ENCODE peak calls at places on chromosomes 7 and 10, in ten cellular contexts. H, N, I, G, P, F, T, Y, K and E are unnamed samples.

GRCh38 chr10:116733566-116733965 is 8.8 kb downstream of the HSPA12A start:
- DNase-seq in G (no peak), P (no peak), I (no peak), F (no peak), K (no peak), N (no peak), H (peak; percentile 71), Y (no peak), T (no peak), E (no peak)

GRCh38 chr10:130807721-130808120 is 503.8 kb downstream of the TCERG1L start:
- DNase-seq in N (no peak), P (no peak), H (no peak), Y (no peak), T (no peak), G (no peak), K (no peak), I (no peak), F (peak; percentile 48), E (no peak)

GRCh38 chr7:104772405-104772821 is 241.6 kb upstream of the KMT2E start:
- DNase-seq in N (no peak), I (no peak), H (no peak), K (no peak), T (no peak), G (no peak), Y (peak; percentile 61), F (no peak), P (no peak), E (no peak)

GRCh38 chr7:129421717-129422250 is 12.4 kb upstream of the STRIP2 start:
- DNase-seq in N (no peak), T (no peak), Y (no peak), H (no peak), P (no peak), K (no peak), I (no peak), G (no peak), F (no peak), E (no peak)

GRCh38 chr10:43417950-43418768 is 9.2 kb upstream of the HNRNPF start:
- DNase-seq in T (peak; percentile 42), P (no peak), Y (no peak), I (no peak), G (peak; percentile 67), N (peak; percentile 31), K (no peak), F (no peak), H (no peak), E (no peak)

GRCh38 chr10:33421789-33422188 is 87.3 kb upstream of the NRP1 start:
- DNase-seq in Y (no peak), H (peak; percentile 95), F (no peak), T (no peak), G (no peak), P (peak; percentile 38), K (no peak), N (no peak), I (no peak), E (no peak)

GRCh38 chr7:116216956-116217570 is 6.7 kb downstream of the TES start:
- DNase-seq in P (no peak), Y (no peak), F (no peak), T (no peak), N (no peak), I (no peak), G (no peak), K (no peak), H (no peak), E (no peak)

GRCh38 chr7:6160191-6160623 is 112.2 kb downstream of the CYTH3 start:
- DNase-seq in G (no peak), T (no peak), N (no peak), K (peak; percentile 70), F (peak; percentile 89), Y (peak; percentile 20), H (peak; percentile 86), I (peak; percentile 69), P (peak; percentile 59), E (peak; percentile 65)

GRCh38 chr7:23622469-23622868 is 25.3 kb downstream of the CCDC126 start:
- DNase-seq in I (no peak), Y (no peak), P (peak; percentile 7), K (no peak), T (no peak), N (no peak), H (peak; percentile 4), G (no peak), F (no peak), E (peak; percentile 31)

GRCh38 chr7:23633417-23633816 is 36.2 kb downstream of the CCDC126 start:
- DNase-seq in Y (no peak), K (no peak), F (no peak), N (no peak), H (no peak), G (no peak), I (no peak), T (no peak), P (no peak), E (no peak)

GRCh38 chr7:23628370-23628769 is 31.2 kb downstream of the CCDC126 start:
- DNase-seq in G (no peak), F (no peak), K (no peak), N (no peak), Y (no peak), I (no peak), P (no peak), H (no peak), T (no peak), E (no peak)
- H3K4me3 ChIP-seq in G (no peak overlapping the region), F (no peak overlapping the region), K (no peak overlapping the region), N (no peak overlapping the region), Y (no peak overlapping the region), I (no peak overlapping the region), P (no peak overlapping the region), H (no peak overlapping the region), T (no peak overlapping the region), E (no peak overlapping the region)

GRCh38 chr7:27112960-27113949 is 10.8 kb upstream of the HOXA2 start:
- DNase-seq in Y (no peak), P (no peak), K (no peak), H (no peak), T (no peak), G (no peak), N (no peak), F (no peak), I (peak; percentile 37), E (peak; percentile 83)
- H3K4me3 ChIP-seq in Y (peak overlapping the region; percentile 9), P (peak overlapping the region; percentile 54), K (peak overlapping the region; percentile 31), H (peak overlapping the region; percentile 20), T (no peak overlapping the region), G (no peak overlapping the region), N (no peak overlapping the region), F (no peak overlapping the region), I (peak overlapping the region; percentile 20), E (peak overlapping the region; percentile 53)

DNA sequence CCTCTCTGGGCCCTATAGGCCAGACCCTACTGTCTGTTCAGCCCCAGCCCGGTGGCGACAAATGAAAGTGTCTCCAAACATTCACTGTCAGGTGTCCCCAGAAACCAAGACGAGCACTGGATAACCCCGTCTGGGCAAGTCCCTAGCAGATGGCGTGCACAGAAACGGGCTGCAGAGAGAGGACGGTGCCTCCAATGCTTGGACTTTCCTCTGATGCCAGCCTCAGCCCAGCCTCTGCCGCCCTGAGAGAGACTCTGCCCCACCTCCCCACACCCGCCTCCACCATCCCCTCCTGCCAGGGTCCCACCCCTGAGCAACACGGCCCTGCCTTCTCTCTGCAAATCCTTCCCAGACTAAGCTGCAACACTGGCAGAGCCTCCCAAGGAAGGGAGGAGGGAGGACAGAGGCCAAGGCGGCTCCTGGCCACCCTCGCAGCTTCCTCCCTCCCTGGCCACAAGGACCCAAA is 7.4 kb upstream of the LFNG start:
- DNase-seq in N (no peak), H (peak; percentile 35), P (no peak), T (no peak), F (no peak), I (no peak), G (no peak), K (no peak), Y (no peak), E (no peak)
- H3K4me3 ChIP-seq in N (peak overlapping the region; percentile 63), H (no peak overlapping the region), P (no peak overlapping the region), T (peak overlapping the region; percentile 48), F (no peak overlapping the region), I (no peak overlapping the region), G (peak overlapping the region; percentile 66), K (no peak overlapping the region), Y (no peak overlapping the region), E (no peak overlapping the region)

DNA sequence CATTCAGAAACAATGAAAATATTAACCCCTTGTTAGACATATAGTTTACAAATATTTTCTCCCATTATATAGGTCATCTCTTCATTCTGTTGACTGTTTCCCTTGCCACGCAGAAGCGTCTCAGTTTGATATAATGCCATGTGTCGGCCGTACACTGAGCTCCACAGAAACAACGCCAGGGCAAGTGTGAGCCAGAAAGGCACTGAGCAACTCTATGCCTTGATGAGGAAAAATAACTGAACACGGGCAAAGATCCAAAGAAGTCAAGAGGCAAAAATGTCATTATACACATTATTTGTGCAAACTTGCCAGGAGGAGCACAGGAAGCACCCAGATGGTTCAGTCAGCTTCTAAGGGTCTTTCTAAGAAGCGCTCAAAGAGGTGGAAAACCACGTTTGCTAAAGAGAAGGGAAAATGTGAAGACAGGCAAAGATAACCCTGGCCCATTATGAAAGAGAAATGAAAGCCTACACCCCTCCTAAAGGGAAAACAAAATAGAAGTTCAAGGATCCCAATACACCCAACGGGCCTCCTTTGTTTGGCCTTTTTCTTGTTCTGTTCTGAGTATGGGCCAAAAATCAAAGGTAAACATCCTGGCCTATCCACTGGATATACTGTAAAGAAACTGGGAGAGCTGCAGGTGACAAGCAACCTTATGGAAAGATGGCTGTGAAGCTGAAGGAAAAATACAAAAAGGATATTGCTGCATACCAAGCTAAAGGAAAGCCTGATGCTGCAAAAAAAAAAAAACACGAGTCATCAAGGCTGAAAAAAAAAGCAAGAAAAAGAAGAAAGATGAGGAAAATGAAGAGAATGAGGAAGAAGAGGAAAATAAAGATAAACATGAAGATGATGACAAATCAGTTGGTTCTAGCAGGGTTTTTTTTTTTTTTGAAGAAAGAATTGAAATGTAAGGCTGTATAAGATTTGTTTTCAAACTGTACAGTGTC is 15.5 kb downstream of the ARHGAP12 start:
- DNase-seq in N (no peak), Y (no peak), T (no peak), H (peak; percentile 63), K (no peak), P (no peak), F (no peak), I (no peak), G (no peak), E (no peak)
- H3K4me3 ChIP-seq in N (no peak overlapping the region), Y (no peak overlapping the region), T (no peak overlapping the region), H (peak overlapping the region; percentile 15), K (no peak overlapping the region), P (peak overlapping the region; percentile 6), F (no peak overlapping the region), I (no peak overlapping the region), G (no peak overlapping the region), E (no peak overlapping the region)

GRCh38 chr10:101939273-101939635 is 95.7 kb upstream of the KCNIP2 start:
- DNase-seq in H (peak; percentile 90), I (no peak), N (no peak), F (no peak), K (no peak), Y (no peak), P (no peak), T (no peak), G (no peak), E (peak; percentile 2)
- H3K4me3 ChIP-seq in H (no peak overlapping the region), I (no peak overlapping the region), N (no peak overlapping the region), F (no peak overlapping the region), K (peak overlapping the region; percentile 35), Y (no peak overlapping the region), P (no peak overlapping the region), T (no peak overlapping the region), G (no peak overlapping the region), E (no peak overlapping the region)

GRCh38 chr7:26857534-26858228 is 6.7 kb downstream of the SKAP2 start:
- DNase-seq in H (peak; percentile 8), K (no peak), I (peak; percentile 16), T (no peak), Y (no peak), F (no peak), G (no peak), N (no peak), P (peak; percentile 11), E (no peak)
- H3K4me3 ChIP-seq in H (peak overlapping the region; percentile 28), K (no peak overlapping the region), I (no peak overlapping the region), T (no peak overlapping the region), Y (no peak overlapping the region), F (no peak overlapping the region), G (no peak overlapping the region), N (no peak overlapping the region), P (peak overlapping the region; percentile 43), E (no peak overlapping the region)

GRCh38 chr10:100004805-100005510 is 4.8 kb downstream of the DNMBP start:
- DNase-seq in P (no peak), Y (no peak), T (no peak), I (no peak), N (no peak), F (no peak), K (no peak), H (peak; percentile 22), G (no peak), E (no peak)
- H3K4me3 ChIP-seq in P (no peak overlapping the region), Y (no peak overlapping the region), T (no peak overlapping the region), I (no peak overlapping the region), N (no peak overlapping the region), F (no peak overlapping the region), K (no peak overlapping the region), H (peak overlapping the region; percentile 31), G (no peak overlapping the region), E (no peak overlapping the region)